ENCODE peak calls at places on chromosomes 1 and 21, in six cellular contexts. X, P, D, C, Y and O are unnamed samples.

GRCh38 chr1:54715493-54716298 is at the start of gene TTC4:
- DNase-seq in X (peak), C (peak), P (peak), Y (peak), D (peak), O (peak)

GRCh38 chr1:205183676-205184335 is 27.7 kb downstream of the DSTYK start:
- DNase-seq in P (no peak), Y (no peak), C (no peak), D (no peak), X (peak), O (no peak)

GRCh38 chr1:84386716-84387479 is 11.4 kb upstream of the DNASE2B start:
- DNase-seq in P (no peak), D (no peak), X (no peak), Y (no peak), C (no peak), O (no peak)

GRCh38 chr1:53372501-53372951 is 44.7 kb upstream of the LRP8 start:
- DNase-seq in D (no peak), C (no peak), X (no peak), P (no peak), Y (no peak), O (no peak)

GRCh38 chr1:176619261-176619660 is 156.3 kb downstream of the PAPPA2 start:
- DNase-seq in X (no peak), C (no peak), D (no peak), Y (no peak), P (no peak), O (no peak)

GRCh38 chr1:216830402-216830801 is 107.2 kb upstream of the ESRRG start:
- DNase-seq in Y (no peak), D (no peak), X (no peak), P (no peak), C (no peak), O (peak)

GRCh38 chr1:90605070-90605469 is 112.0 kb downstream of the BARHL2 start:
- DNase-seq in Y (no peak), D (no peak), P (no peak), C (no peak), X (no peak), O (no peak)

GRCh38 chr21:15742052-15742451 is 12.3 kb downstream of the USP25 start:
- DNase-seq in P (no peak), X (no peak), Y (no peak), D (no peak), C (no peak), O (no peak)

GRCh38 chr1:228004331-228004871 is 2.4 kb upstream of the WNT3A start:
- DNase-seq in X (peak), C (peak), D (no peak), Y (peak), P (peak), O (peak)

GRCh38 chr1:1082239-1083180 is 8.4 kb upstream of the RNF223 start:
- DNase-seq in P (no peak), X (no peak), D (no peak), C (no peak), Y (peak), O (peak)

GRCh38 chr1:205076245-205076761 is 8.0 kb downstream of the TMEM81 start:
- DNase-seq in C (peak), P (no peak), Y (no peak), D (no peak), X (peak), O (no peak)

GRCh38 chr1:9593492-9594465 is 5.1 kb downstream of the TMEM201 start:
- DNase-seq in P (no peak), C (no peak), Y (peak), D (peak), X (peak), O (peak)

GRCh38 chr1:213171711-213172110 is 120.7 kb downstream of the RPS6KC1 start:
- DNase-seq in X (no peak), D (no peak), P (no peak), C (no peak), Y (no peak), O (no peak)

GRCh38 chr21:33539612-33540011 is 2.3 kb downstream of the GART start:
- DNase-seq in C (no peak), Y (no peak), D (no peak), P (no peak), X (no peak), O (no peak)

GRCh38 chr1:113860891-113861290 is 10.6 kb downstream of the PTPN22 start:
- DNase-seq in D (no peak), P (no peak), X (no peak), C (no peak), Y (no peak), O (no peak)

GRCh38 chr1:100528861-100529260 is 9.1 kb upstream of the GPR88 start:
- DNase-seq in Y (no peak), X (no peak), P (no peak), D (no peak), C (no peak), O (no peak)

GRCh38 chr1:11529763-11530730 is 51.1 kb downstream of the DISP3 start:
- DNase-seq in D (no peak), Y (no peak), C (no peak), X (no peak), P (no peak), O (no peak)

GRCh38 chr1:206551985-206552325 is 44.6 kb downstream of the RASSF5 start:
- DNase-seq in X (no peak), P (no peak), D (no peak), C (no peak), Y (no peak), O (no peak)

GRCh38 chr1:220926146-220926545 is 46.9 kb downstream of the HLX start:
- DNase-seq in X (no peak), D (no peak), C (no peak), Y (no peak), P (no peak), O (no peak)

GRCh38 chr1:234871710-234872262 is 256.9 kb downstream of the TOMM20 start:
- DNase-seq in C (no peak), P (no peak), X (no peak), Y (no peak), D (no peak), O (no peak)

GRCh38 chr1:32427264-32427963 is 33.2 kb upstream of the BSDC1 start:
- DNase-seq in D (no peak), C (no peak), P (no peak), X (no peak), Y (no peak), O (no peak)

DNA sequence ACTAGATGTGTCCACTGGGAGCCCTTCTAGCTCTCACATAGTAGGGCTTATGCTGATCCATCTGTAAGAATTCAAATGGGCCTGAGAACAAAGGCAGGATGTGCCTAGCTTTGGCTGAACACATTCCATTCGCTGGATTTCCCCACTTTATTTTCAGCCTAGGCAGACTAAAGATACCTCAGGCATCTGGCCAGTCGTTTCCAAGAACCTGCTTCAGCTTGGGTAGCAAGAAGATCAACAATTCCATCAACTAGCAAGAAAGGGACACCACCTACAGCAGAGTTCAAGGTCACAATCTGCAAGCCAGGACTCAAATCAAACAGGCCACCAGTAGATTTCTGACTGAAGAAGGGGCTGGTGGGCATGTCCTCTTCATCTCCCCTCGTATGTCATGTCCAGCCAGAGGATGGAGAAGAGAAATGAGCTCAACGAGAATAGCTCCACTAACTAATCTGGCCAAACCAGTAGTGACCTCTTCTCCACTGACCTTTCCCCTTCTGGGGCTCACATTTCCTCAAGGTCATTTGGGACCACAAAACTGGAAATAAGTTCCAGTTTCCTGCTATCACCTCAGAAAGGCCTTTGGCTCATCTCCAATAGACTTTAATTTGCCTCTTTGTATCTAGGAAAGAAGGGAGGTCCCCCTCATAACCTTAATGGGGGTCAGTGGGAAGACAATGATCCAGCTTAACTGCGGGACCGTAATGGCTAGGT is 14.2 kb downstream of the TXNIP start:
- DNase-seq in P (no peak), Y (no peak), C (no peak), X (no peak), D (no peak), O (no peak)
- TF ChIP-seq CTCF in P (no peak), Y (no peak), C (no peak), X (no peak), D (no peak), O (no peak)

GRCh38 chr1:231423648-231424047 is 1.6 kb upstream of the EGLN1 start:
- DNase-seq in X (no peak), Y (no peak), D (no peak), C (no peak), P (peak), O (no peak)
- H3K27ac ChIP-seq in X (no peak), Y (no peak), D (no peak), C (peak), P (peak), O (no peak)

DNA sequence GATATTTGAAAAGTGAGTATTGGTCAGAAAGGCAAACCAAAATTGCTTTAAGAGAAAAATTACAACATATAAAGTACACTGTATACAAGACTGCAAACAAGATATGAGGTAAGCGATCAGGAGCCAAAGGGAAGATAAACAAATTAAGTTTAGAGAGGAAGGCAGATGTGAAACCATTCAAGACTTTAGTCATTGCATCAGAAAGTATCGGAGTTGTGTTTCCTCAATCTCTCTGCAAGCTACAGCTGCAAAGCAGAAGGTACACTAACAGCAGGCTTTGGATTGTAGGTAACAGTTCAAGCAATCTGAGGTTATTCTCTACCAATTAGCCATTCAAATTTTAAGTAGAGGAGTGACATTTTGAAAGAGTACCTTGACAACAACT is 21.3 kb upstream of the TLCD4 start:
- DNase-seq in P (no peak), Y (no peak), D (peak), X (peak), C (no peak), O (no peak)
- TF ChIP-seq POLR2AphosphoS5 in P (no peak), Y (no peak), D (no peak), X (no peak), C (no peak), O (no peak)

DNA sequence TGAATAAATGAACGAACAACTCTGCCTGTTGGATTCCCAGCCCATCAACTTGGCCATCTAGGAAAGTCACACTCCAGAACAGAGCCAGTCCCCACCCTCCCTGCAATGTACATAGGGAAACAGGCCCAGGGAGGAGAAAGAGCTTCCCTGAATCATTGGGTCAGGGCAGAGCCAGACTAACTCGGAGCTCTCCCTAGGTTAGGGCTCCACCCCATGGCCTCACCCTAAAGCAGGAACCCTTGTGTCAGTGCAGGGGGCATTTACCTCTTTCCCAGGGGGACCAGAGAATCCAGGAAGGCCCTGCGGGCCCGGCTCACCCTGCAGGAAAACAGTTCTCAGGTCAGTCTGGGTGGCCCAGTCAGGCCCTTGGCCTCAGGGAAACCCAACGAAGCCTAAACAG is 11.6 kb downstream of the COL9A2 start:
- DNase-seq in P (no peak), C (no peak), X (no peak), D (no peak), Y (peak), O (no peak)
- TF ChIP-seq CTCF in P (no peak), C (no peak), X (no peak), D (no peak), Y (peak), O (no peak)

GRCh38 chr21:28906841-28907240 is 85.8 kb downstream of the LTN1 start:
- DNase-seq in Y (no peak), D (no peak), X (no peak), C (no peak), P (no peak), O (no peak)

GRCh38 chr21:28913071-28913470 is 79.6 kb downstream of the LTN1 start:
- DNase-seq in X (no peak), P (no peak), Y (no peak), C (no peak), D (no peak), O (no peak)

GRCh38 chr21:28908351-28908750 is 84.3 kb downstream of the LTN1 start:
- DNase-seq in Y (peak), P (no peak), D (no peak), C (no peak), X (no peak), O (no peak)

GRCh38 chr21:28906236-28906635 is 86.4 kb downstream of the LTN1 start:
- DNase-seq in C (no peak), Y (no peak), D (no peak), P (no peak), X (no peak), O (no peak)

GRCh38 chr21:28910280-28910887 is 82.3 kb downstream of the LTN1 start:
- DNase-seq in X (no peak), C (no peak), D (no peak), Y (no peak), P (no peak), O (no peak)
- H3K27ac ChIP-seq in X (no peak), C (peak), D (no peak), Y (no peak), P (peak), O (no peak)